ENCODE peak calls at places on chromosomes 7 and 10, in four cellular contexts. One of them, this sample, is unnamed.

GRCh38 chr10:72056113-72056512 is 32.2 kb downstream of the SPOCK2 start:
- DNase-seq in CD8-positive, alpha-beta T cell: no peak
- DNase-seq in GM23248: no peak
- DNase-seq in NCI-H1092 treated with DMSO at 0.1 percent for 48 hours: no peak
- DNase-seq in this sample: no peak

GRCh38 chr7:102170417-102170970 is 116.2 kb upstream of the SH2B2 start:
- DNase-seq in CD8-positive, alpha-beta T cell: no peak
- DNase-seq in NCI-H1092 treated with DMSO at 0.1 percent for 48 hours: no peak
- DNase-seq in GM23248: no peak
- DNase-seq in this sample: no peak

GRCh38 chr10:75870039-75870645 is 438.7 kb downstream of the LRMDA start:
- DNase-seq in CD8-positive, alpha-beta T cell: no peak
- DNase-seq in NCI-H1092 treated with DMSO at 0.1 percent for 48 hours: no peak
- DNase-seq in GM23248: peak; percentile 60
- DNase-seq in this sample: no peak

GRCh38 chr10:7457478-7458316 is 46.9 kb upstream of the SFMBT2 start:
- DNase-seq in GM23248: peak; percentile 11
- DNase-seq in NCI-H1092 treated with DMSO at 0.1 percent for 48 hours: no peak
- DNase-seq in CD8-positive, alpha-beta T cell: no peak
- DNase-seq in this sample: no peak

GRCh38 chr7:93030605-93031225 is 87.1 kb downstream of the SAMD9 start:
- DNase-seq in CD8-positive, alpha-beta T cell: no peak
- DNase-seq in NCI-H1092 treated with DMSO at 0.1 percent for 48 hours: no peak
- DNase-seq in GM23248: peak; percentile 20
- DNase-seq in this sample: no peak

GRCh38 chr7:729154-730000 is 2.3 kb upstream of the PRKAR1B start:
- DNase-seq in GM23248: no peak
- DNase-seq in NCI-H1092 treated with DMSO at 0.1 percent for 48 hours: no peak
- DNase-seq in CD8-positive, alpha-beta T cell: no peak
- DNase-seq in this sample: no peak

GRCh38 chr7:97499204-97499603 is 232.7 kb upstream of the TAC1 start:
- DNase-seq in CD8-positive, alpha-beta T cell: peak; percentile 5
- DNase-seq in GM23248: peak; percentile 36
- DNase-seq in NCI-H1092 treated with DMSO at 0.1 percent for 48 hours: peak; percentile 42
- DNase-seq in this sample: no peak

GRCh38 chr7:5689118-5689517 is 92.3 kb downstream of the RNF216 start:
- DNase-seq in GM23248: peak; percentile 74
- DNase-seq in CD8-positive, alpha-beta T cell: peak; percentile 47
- DNase-seq in NCI-H1092 treated with DMSO at 0.1 percent for 48 hours: no peak
- DNase-seq in this sample: no peak

GRCh38 chr7:21305455-21306235 is 122.2 kb upstream of the SP4 start:
- DNase-seq in GM23248: no peak
- DNase-seq in NCI-H1092 treated with DMSO at 0.1 percent for 48 hours: no peak
- DNase-seq in CD8-positive, alpha-beta T cell: no peak
- DNase-seq in this sample: no peak

GRCh38 chr7:79982151-79982770 is 152.4 kb upstream of the GNAI1 start:
- DNase-seq in NCI-H1092 treated with DMSO at 0.1 percent for 48 hours: no peak
- DNase-seq in GM23248: peak; percentile 61
- DNase-seq in CD8-positive, alpha-beta T cell: no peak
- DNase-seq in this sample: no peak

GRCh38 chr7:922334-923107 is 32.0 kb downstream of the ADAP1 start:
- DNase-seq in NCI-H1092 treated with DMSO at 0.1 percent for 48 hours: no peak
- DNase-seq in CD8-positive, alpha-beta T cell: peak; percentile 58
- DNase-seq in GM23248: no peak
- DNase-seq in this sample: peak; percentile 92

GRCh38 chr7:117737882-117738281 is 135.4 kb downstream of the CTTNBP2 start:
- DNase-seq in NCI-H1092 treated with DMSO at 0.1 percent for 48 hours: no peak
- DNase-seq in GM23248: no peak
- DNase-seq in CD8-positive, alpha-beta T cell: no peak
- DNase-seq in this sample: no peak